ENCODE peak calls at places on chromosomes 11 and 22, in six cellular contexts. L, S, J, U, B and X are unnamed samples.

GRCh38 chr11:13289081-13289480 is 11.5 kb downstream of the BMAL1 start:
- DNase-seq in B (no peak), J (peak; percentile 69), L (peak; percentile 38), U (no peak), S (no peak), X (no peak)

GRCh38 chr11:44632466-44633123 is 67.1 kb downstream of the CD82 start:
- DNase-seq in L (no peak), S (no peak), B (no peak), J (peak; percentile 77), U (peak; percentile 39), X (no peak)

GRCh38 chr11:62710001-62710345 is 2.5 kb downstream of the GNG3 start:
- DNase-seq in U (no peak), B (no peak), S (no peak), J (no peak), L (no peak), X (no peak)

GRCh38 chr11:44530413-44531115 is 34.9 kb upstream of the CD82 start:
- DNase-seq in B (no peak), U (peak; percentile 97), L (no peak), S (no peak), J (peak; percentile 57), X (no peak)

GRCh38 chr11:90448280-90448679 is 225.4 kb upstream of the CHORDC1 start:
- DNase-seq in J (no peak), B (no peak), S (no peak), U (no peak), L (no peak), X (no peak)

GRCh38 chr11:41050791-41051190 is 408.7 kb downstream of the LRRC4C start:
- DNase-seq in B (no peak), S (peak; percentile 59), U (no peak), J (no peak), L (no peak), X (no peak)

GRCh38 chr11:48001438-48002021 is 21.2 kb downstream of the PTPRJ start:
- DNase-seq in J (no peak), L (no peak), B (no peak), U (peak; percentile 99), S (no peak), X (no peak)

GRCh38 chr11:132142102-132142501 is 771.7 kb downstream of the NTM start:
- DNase-seq in J (no peak), S (peak; percentile 62), L (no peak), B (peak; percentile 31), U (no peak), X (peak; percentile 43)

GRCh38 chr11:68025047-68025446 is 5.4 kb upstream of the NDUFS8 start:
- DNase-seq in L (no peak), B (no peak), J (no peak), S (no peak), U (peak; percentile 43), X (no peak)

GRCh38 chr11:70303070-70303469 is 32.6 kb downstream of the PPFIA1 start:
- DNase-seq in L (no peak), B (no peak), S (no peak), J (no peak), U (no peak), X (no peak)

GRCh38 chr11:74025467-74026166 is 16.7 kb upstream of the UCP3 start:
- DNase-seq in S (peak; percentile 12), J (no peak), B (peak; percentile 36), L (no peak), U (no peak), X (no peak)

GRCh38 chr11:131503017-131503416 is 132.6 kb downstream of the NTM start:
- DNase-seq in U (no peak), L (no peak), J (no peak), B (no peak), S (no peak), X (no peak)

GRCh38 chr11:45658292-45658991 is 7.0 kb downstream of the CHST1 start:
- DNase-seq in L (no peak), B (no peak), J (peak; percentile 80), U (no peak), S (no peak), X (no peak)

GRCh38 chr11:83051760-83052671 is 19.7 kb downstream of the RAB30 start:
- DNase-seq in S (peak; percentile 92), L (no peak), U (no peak), B (peak; percentile 90), J (no peak), X (peak; percentile 83)

GRCh38 chr11:66689661-66690590 is 12.2 kb upstream of the RBM4B start:
- DNase-seq in S (no peak), U (no peak), B (no peak), J (no peak), L (peak; percentile 12), X (no peak)

GRCh38 chr11:78351979-78352731 is 65.5 kb downstream of the GAB2 start:
- DNase-seq in J (peak; percentile 96), L (peak; percentile 47), B (no peak), S (no peak), U (no peak), X (no peak)

GRCh38 chr22:23744485-23744884 is 6.4 kb downstream of the ZNF70 start:
- DNase-seq in L (no peak), J (no peak), B (no peak), S (no peak), U (no peak), X (no peak)

GRCh38 chr11:117927926-117928325 is 1.3 kb downstream of the TMPRSS13 start:
- DNase-seq in S (no peak), L (no peak), J (no peak), B (no peak), U (no peak), X (no peak)

GRCh38 chr11:134223066-134223465 is 701 bp downstream of the NCAPD3 start:
- DNase-seq in S (no peak), L (no peak), U (peak; percentile 36), J (no peak), B (no peak), X (no peak)

GRCh38 chr11:76918941-76919386 is 58.2 kb downstream of the ACER3 start:
- DNase-seq in S (no peak), L (peak; percentile 45), J (peak; percentile 68), B (peak; percentile 32), U (peak; percentile 54), X (no peak)

GRCh38 chr11:70481625-70482528 is 83.5 kb downstream of the CTTN start:
- DNase-seq in L (no peak), B (peak; percentile 45), S (no peak), U (no peak), J (no peak), X (no peak)

GRCh38 chr11:75782540-75783263 is 14.1 kb downstream of the DGAT2 start:
- DNase-seq in B (no peak), S (no peak), U (no peak), J (no peak), L (no peak), X (no peak)

GRCh38 chr22:22042009-22042408 is 59.4 kb upstream of the TOP3B start:
- DNase-seq in U (no peak), L (no peak), J (no peak), B (no peak), S (no peak), X (no peak)

GRCh38 chr22:29813126-29813525 is 24.9 kb downstream of the ASCC2 start:
- DNase-seq in U (no peak), S (no peak), B (no peak), L (no peak), J (no peak), X (no peak)

GRCh38 chr22:29814003-29814402 is 24.1 kb downstream of the ASCC2 start:
- DNase-seq in J (no peak), S (no peak), B (no peak), L (no peak), U (no peak), X (no peak)

GRCh38 chr22:29810156-29810555 is 27.9 kb downstream of the ASCC2 start:
- DNase-seq in U (no peak), S (no peak), J (no peak), B (no peak), L (no peak), X (no peak)

GRCh38 chr22:29813563-29813962 is 24.5 kb downstream of the ASCC2 start:
- DNase-seq in J (peak; percentile 57), B (peak; percentile 30), U (no peak), S (no peak), L (no peak), X (no peak)

DNA sequence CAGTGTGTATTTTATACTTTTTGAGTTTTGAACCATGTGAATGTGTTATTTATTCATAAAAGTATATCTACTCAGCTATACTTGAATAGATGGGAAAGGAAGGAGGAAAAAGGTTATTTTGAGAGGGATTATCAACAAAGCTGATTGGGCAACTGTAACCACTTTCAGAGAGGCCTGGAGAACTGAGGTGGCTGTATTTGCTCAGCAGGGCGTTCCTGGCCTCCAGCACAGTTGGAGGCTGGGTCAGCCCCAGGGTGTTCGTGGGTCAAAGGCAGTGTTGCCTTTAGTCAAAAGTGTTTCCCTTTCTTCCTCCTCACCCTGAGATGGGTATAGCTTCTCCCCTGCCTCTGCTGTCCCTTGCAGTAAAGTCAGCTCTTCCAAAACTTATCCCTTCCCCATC is 26.7 kb downstream of the ASCC2 start:
- DNase-seq in L (no peak), J (no peak), U (no peak), B (no peak), S (no peak), X (no peak)
- H3K27ac ChIP-seq in L (no peak overlapping the region), J (no peak overlapping the region), U (no peak overlapping the region), B (no peak overlapping the region), S (no peak overlapping the region), X (no peak overlapping the region)

DNA sequence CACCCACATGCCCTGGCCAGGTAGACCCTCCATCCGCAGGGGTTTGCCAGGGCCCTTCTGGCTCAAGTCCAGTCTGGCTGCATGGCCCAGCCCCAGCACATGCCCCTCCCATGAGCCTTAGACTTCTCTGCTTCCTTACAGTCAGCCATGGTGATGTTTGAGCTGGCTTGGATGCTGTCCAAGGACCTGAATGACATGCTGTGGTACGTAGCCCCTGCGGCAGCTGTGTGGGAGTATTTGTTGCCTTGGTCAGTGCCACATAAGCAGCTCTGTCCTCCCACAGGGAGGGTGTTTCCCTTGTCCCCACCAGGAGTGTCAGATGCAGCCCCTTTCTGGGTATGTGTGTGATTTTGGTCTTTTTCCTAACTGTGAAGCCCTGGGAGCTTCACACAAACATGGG is 17.5 kb downstream of the CDC45 start:
- DNase-seq in U (no peak), J (no peak), L (no peak), B (no peak), S (no peak), X (peak; percentile 59)
- H3K27ac ChIP-seq in U (no peak overlapping the region), J (no peak overlapping the region), L (no peak overlapping the region), B (no peak overlapping the region), S (no peak overlapping the region), X (no peak overlapping the region)

GRCh38 chr11:1773711-1774550 is 10.2 kb upstream of the CTSD start:
- DNase-seq in S (no peak), B (no peak), U (no peak), L (no peak), J (no peak), X (no peak)
- H3K27ac ChIP-seq in S (no peak overlapping the region), B (peak overlapping the region; percentile 94), U (no peak overlapping the region), L (no peak overlapping the region), J (no peak overlapping the region), X (no peak overlapping the region)

GRCh38 chr22:48268771-48269552 is 1506.5 kb downstream of the TBC1D22A start:
- DNase-seq in J (no peak), B (no peak), U (no peak), L (no peak), S (no peak), X (no peak)
- H3K27ac ChIP-seq in J (no peak overlapping the region), B (no peak overlapping the region), U (no peak overlapping the region), L (no peak overlapping the region), S (no peak overlapping the region), X (no peak overlapping the region)